ENCODE peak calls at places on chromosome 10, in five cellular contexts. U is stomach, H is breast epithelium, I is prostate gland, V is spleen. X is an unnamed sample.

GRCh38 chr10:43125881-43126731 is 12.1 kb upstream of the CSGALNACT2 start:
- DNase-seq in U (peak), H (no peak), I (no peak), V (peak), X (no peak)

GRCh38 chr10:30270247-30270646 is 78.8 kb downstream of the MTPAP start:
- DNase-seq in U (no peak), H (no peak), I (no peak), V (no peak), X (no peak)

GRCh38 chr10:48612241-48612943 is 7.5 kb upstream of the ARHGAP22 start:
- DNase-seq in U (no peak), H (no peak), I (no peak), V (no peak), X (no peak)

GRCh38 chr10:97708976-97709745 is 4.4 kb upstream of the MARVELD1 start:
- DNase-seq in U (peak), H (peak), I (peak), V (peak), X (peak)

GRCh38 chr10:23514321-23514720 is 75.4 kb downstream of the OTUD1 start:
- DNase-seq in U (no peak), H (no peak), I (no peak), V (no peak), X (no peak)

GRCh38 chr10:122551450-122551849 is 9.1 kb upstream of the DMBT1 start:
- DNase-seq in U (no peak), H (no peak), I (no peak), V (no peak), X (no peak)

GRCh38 chr10:3172446-3173172 is at the start of gene PITRM1:
- DNase-seq in U (peak), H (peak), I (peak), V (peak), X (peak)

GRCh38 chr10:3895045-3895609 is 110.1 kb upstream of the KLF6 start:
- DNase-seq in U (no peak), H (no peak), I (no peak), V (no peak), X (no peak)

GRCh38 chr10:59240581-59241183 is 64.2 kb downstream of the PHYHIPL start:
- DNase-seq in U (no peak), H (no peak), I (peak), V (no peak), X (no peak)

GRCh38 chr10:92688927-92689662 is 660 bp upstream of the HHEX start:
- DNase-seq in U (peak), H (no peak), I (peak), V (no peak), X (peak)
- TF ChIP-seq POLR2AphosphoS5 in U (no peak), H (no peak), I (no peak), V (no peak), X (no peak)

GRCh38 chr10:74035324-74035723 is 37.4 kb downstream of the VCL start:
- DNase-seq in U (no peak), H (no peak), I (no peak), V (no peak), X (no peak)

GRCh38 chr10:74034301-74034700 is 36.4 kb downstream of the VCL start:
- DNase-seq in U (no peak), H (no peak), I (no peak), V (no peak), X (no peak)

GRCh38 chr10:74033724-74034123 is 35.8 kb downstream of the VCL start:
- DNase-seq in U (no peak), H (no peak), I (no peak), V (no peak), X (no peak)

GRCh38 chr10:74029943-74030342 is 32.0 kb downstream of the VCL start:
- DNase-seq in U (no peak), H (no peak), I (no peak), V (no peak), X (no peak)

GRCh38 chr10:74032900-74033655 is 35.2 kb downstream of the VCL start:
- DNase-seq in U (no peak), H (no peak), I (no peak), V (no peak), X (no peak)
- TF ChIP-seq POLR2AphosphoS5 in U (no peak), H (no peak), I (no peak), V (no peak), X (no peak)

GRCh38 chr10:111822661-111823060 is 360.9 kb downstream of the GPAM start:
- DNase-seq in U (no peak), H (no peak), I (no peak), V (no peak), X (no peak)
- TF ChIP-seq POLR2AphosphoS5 in U (no peak), H (no peak), I (no peak), V (no peak), X (peak)

GRCh38 chr10:99623919-99624318 is 3.7 kb upstream of the SLC25A28 start:
- DNase-seq in U (no peak), H (no peak), I (no peak), V (no peak), X (no peak)

GRCh38 chr10:99619851-99620712 is at the start of gene SLC25A28:
- DNase-seq in U (peak), H (peak), I (peak), V (peak), X (peak)

GRCh38 chr10:99620713-99621453 is 644 bp upstream of the SLC25A28 start:
- DNase-seq in U (peak), H (peak), I (peak), V (peak), X (peak)

GRCh38 chr10:99619090-99619800 is 994 bp downstream of the SLC25A28 start:
- DNase-seq in U (no peak), H (no peak), I (no peak), V (no peak), X (no peak)

DNA sequence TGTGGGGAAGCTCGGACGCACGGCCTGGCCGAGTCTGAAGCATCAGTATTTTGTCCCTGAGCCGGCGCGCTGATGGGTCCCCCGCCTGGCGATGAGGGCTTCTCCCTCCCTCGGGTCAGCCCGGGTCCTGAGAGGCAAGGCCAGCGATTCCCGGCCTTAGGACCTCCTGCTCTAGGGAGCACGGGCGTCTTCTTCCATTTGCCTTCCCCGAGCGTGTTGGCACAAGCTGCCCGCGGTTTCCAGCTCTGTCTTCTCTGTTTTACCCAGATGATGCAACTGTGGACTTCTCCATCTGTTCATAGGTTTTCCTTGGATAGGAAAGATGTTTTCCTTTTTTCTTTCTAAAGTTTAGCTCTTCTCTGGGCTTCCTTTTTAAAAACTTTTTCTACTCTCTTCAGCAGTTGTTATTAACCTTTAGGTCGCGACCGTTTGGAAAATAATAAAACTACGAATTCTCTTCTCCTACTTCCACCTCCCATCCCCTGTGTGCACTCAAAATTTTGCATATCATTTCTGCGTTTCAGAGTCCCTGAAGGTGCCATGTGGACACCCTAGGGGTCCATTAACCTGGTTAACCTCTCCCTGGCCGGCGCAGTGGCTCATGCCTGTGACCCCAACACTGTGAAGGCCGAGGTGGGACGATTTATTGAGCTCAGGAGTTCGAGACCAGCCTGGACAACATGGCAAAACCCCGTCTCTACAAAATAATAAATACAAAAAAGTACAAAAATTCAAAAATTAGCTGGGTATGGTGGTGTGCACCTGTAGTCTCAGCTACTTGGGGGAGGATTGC is 1.4 kb upstream of the SLC25A28 start:
- DNase-seq in U (no peak), H (no peak), I (no peak), V (peak), X (no peak)
- TF ChIP-seq POLR2AphosphoS5 in U (no peak), H (no peak), I (no peak), V (no peak), X (no peak)

GRCh38 chr10:121179006-121179405 is 327.8 kb downstream of the WDR11 start:
- DNase-seq in U (no peak), H (no peak), I (peak), V (no peak), X (no peak)

GRCh38 chr10:121183241-121183640 is 332.1 kb downstream of the WDR11 start:
- DNase-seq in U (no peak), H (no peak), I (no peak), V (no peak), X (no peak)

GRCh38 chr10:121187375-121187774 is 336.2 kb downstream of the WDR11 start:
- DNase-seq in U (no peak), H (no peak), I (no peak), V (no peak), X (no peak)

GRCh38 chr10:121185816-121186215 is 334.7 kb downstream of the WDR11 start:
- DNase-seq in U (no peak), H (no peak), I (no peak), V (no peak), X (no peak)

DNA sequence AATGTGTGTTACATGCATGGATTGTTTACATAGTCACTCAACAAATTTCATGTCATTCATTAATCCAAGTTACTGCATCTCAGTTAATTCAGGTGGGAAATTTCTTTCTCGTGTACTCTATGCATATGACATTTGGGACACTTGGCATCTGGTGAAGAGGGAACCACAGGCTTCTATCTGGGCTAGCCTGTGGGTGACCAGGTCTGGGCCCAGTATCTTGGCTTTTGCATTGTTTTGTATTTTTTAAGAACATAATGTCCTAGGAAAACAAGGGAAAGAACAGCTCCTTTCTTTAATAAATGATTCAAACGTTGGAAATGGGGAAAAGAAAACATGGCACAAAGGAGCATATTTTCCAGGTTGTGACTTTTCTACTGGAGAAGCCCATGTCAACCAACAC is 331.1 kb downstream of the WDR11 start:
- DNase-seq in U (no peak), H (no peak), I (no peak), V (no peak), X (no peak)
- TF ChIP-seq POLR2AphosphoS5 in U (no peak), H (no peak), I (no peak), V (no peak), X (no peak)

GRCh38 chr10:118754556-118755423 is at the start of gene CACUL1:
- DNase-seq in U (peak), H (peak), I (peak), V (peak), X (peak)
- TF ChIP-seq POLR2AphosphoS5 in U (peak), H (peak), I (peak), V (peak), X (peak)

GRCh38 chr10:74380780-74381179 is 229.8 kb downstream of the ADK start:
- DNase-seq in U (no peak), H (no peak), I (no peak), V (no peak), X (no peak)
- TF ChIP-seq POLR2AphosphoS5 in U (no peak), H (no peak), I (no peak), V (no peak), X (no peak)